ENCODE peak calls at places on chromosomes 11 and 22, in six cellular contexts. M is colonic mucosa, D is osteoblast, T is pancreas, R is cardiac muscle cell, K is transverse colon. H is an unnamed sample.

GRCh38 chr11:96014234-96014633 is 90.3 kb upstream of the MTMR2 start:
- DNase-seq in M (no peak), T (no peak), K (no peak), D (peak; percentile 88), R (peak; percentile 59), H (no peak)

GRCh38 chr11:108500721-108501120 is 2.5 kb upstream of the POGLUT3 start:
- DNase-seq in T (no peak), R (no peak), K (no peak), D (no peak), M (no peak), H (no peak)

GRCh38 chr11:110092577-110093406 is at the start of gene ZC3H12C:
- DNase-seq in D (peak; percentile 97), K (peak; percentile 89), R (peak; percentile 93), T (peak; percentile 92), M (peak; percentile 88), H (no peak)

GRCh38 chr11:121688860-121689614 is 236.3 kb upstream of the SORL1-AS1 start:
- DNase-seq in R (no peak), K (no peak), T (peak; percentile 41), D (no peak), M (no peak), H (no peak)

GRCh38 chr11:73218106-73218829 is at the start of gene P2RY2:
- DNase-seq in M (peak; percentile 93), R (peak; percentile 31), T (peak; percentile 77), D (peak; percentile 89), K (peak; percentile 91), H (no peak)

GRCh38 chr22:24128024-24128423 is 53.3 kb upstream of the SUSD2 start:
- DNase-seq in K (no peak), D (peak; percentile 38), R (no peak), M (no peak), T (no peak), H (no peak)

GRCh38 chr11:61711493-61711892 is 31.3 kb downstream of the DAGLA start:
- DNase-seq in T (no peak), R (no peak), K (no peak), D (no peak), M (no peak), H (no peak)

GRCh38 chr11:44564198-44564597 is 1.3 kb upstream of the CD82 start:
- DNase-seq in D (no peak), R (no peak), T (peak; percentile 39), M (peak; percentile 78), K (peak; percentile 52), H (no peak)

GRCh38 chr11:64224151-64224890 is 1.7 kb downstream of the TRPT1 start:
- DNase-seq in R (no peak), T (peak; percentile 31), M (no peak), K (no peak), D (no peak), H (no peak)

GRCh38 chr22:37781434-37782059 is 26.2 kb upstream of the GCAT start:
- DNase-seq in K (no peak), T (no peak), M (no peak), R (no peak), D (peak; percentile 94), H (no peak)

GRCh38 chr11:23932485-23932898 is 564.4 kb upstream of the LUZP2 start:
- DNase-seq in M (no peak), K (no peak), R (peak; percentile 63), D (peak; percentile 57), T (no peak), H (no peak)

GRCh38 chr11:124307093-124307492 is 6.7 kb downstream of the OR8D1 start:
- DNase-seq in M (no peak), K (no peak), T (no peak), R (no peak), D (no peak), H (no peak)

GRCh38 chr22:45207981-45208664 is 32.6 kb downstream of the KIAA0930 start:
- DNase-seq in D (peak; percentile 92), K (no peak), R (no peak), M (no peak), T (peak; percentile 67), H (no peak)

GRCh38 chr11:108561535-108561991 is 32.0 kb downstream of the EXPH5 start:
- DNase-seq in R (peak; percentile 49), D (peak; percentile 77), M (no peak), T (no peak), K (no peak), H (no peak)

GRCh38 chr11:20367313-20367948 is 3.9 kb downstream of the HTATIP2 start:
- DNase-seq in K (peak; percentile 49), M (no peak), D (peak; percentile 96), R (peak; percentile 84), T (no peak), H (peak; percentile 82)

GRCh38 chr11:85822814-85823213 is 11.9 kb upstream of the SYTL2 start:
- DNase-seq in M (no peak), R (peak; percentile 35), K (no peak), D (peak; percentile 69), T (no peak), H (no peak)

GRCh38 chr11:3165152-3165705 is at the start of gene OSBPL5:
- DNase-seq in D (peak; percentile 98), K (peak; percentile 82), T (peak; percentile 68), R (peak; percentile 77), M (peak; percentile 83), H (no peak)

GRCh38 chr11:19864141-19865120 is 151.8 kb downstream of the NAV2 start:
- DNase-seq in R (peak; percentile 42), D (no peak), M (no peak), K (no peak), T (no peak), H (no peak)

GRCh38 chr22:49046546-49047305 is 780.9 kb downstream of the BRD1 start:
- DNase-seq in M (peak; percentile 30), K (no peak), R (no peak), T (peak; percentile 56), D (no peak), H (no peak)

GRCh38 chr11:14425621-14426020 is 66.6 kb upstream of the RRAS2 start:
- DNase-seq in M (no peak), T (no peak), D (no peak), K (no peak), R (no peak), H (no peak)

GRCh38 chr11:44595964-44596381 is 30.5 kb downstream of the CD82 start:
- DNase-seq in D (peak; percentile 79), T (peak; percentile 37), K (no peak), R (peak; percentile 46), M (no peak), H (no peak)

GRCh38 chr11:68436985-68437926 is 23.3 kb upstream of the PPP6R3 start:
- DNase-seq in T (no peak), D (peak; percentile 100), K (no peak), M (no peak), R (peak; percentile 89), H (no peak)

GRCh38 chr22:26481694-26482093 is 1.9 kb downstream of the HPS4 start:
- DNase-seq in M (no peak), T (no peak), D (no peak), K (no peak), R (no peak), H (no peak)

GRCh38 chr11:83070044-83070877 is 1.4 kb downstream of the RAB30 start:
- DNase-seq in R (peak; percentile 77), D (peak; percentile 72), K (no peak), M (no peak), T (no peak), H (no peak)

DNA sequence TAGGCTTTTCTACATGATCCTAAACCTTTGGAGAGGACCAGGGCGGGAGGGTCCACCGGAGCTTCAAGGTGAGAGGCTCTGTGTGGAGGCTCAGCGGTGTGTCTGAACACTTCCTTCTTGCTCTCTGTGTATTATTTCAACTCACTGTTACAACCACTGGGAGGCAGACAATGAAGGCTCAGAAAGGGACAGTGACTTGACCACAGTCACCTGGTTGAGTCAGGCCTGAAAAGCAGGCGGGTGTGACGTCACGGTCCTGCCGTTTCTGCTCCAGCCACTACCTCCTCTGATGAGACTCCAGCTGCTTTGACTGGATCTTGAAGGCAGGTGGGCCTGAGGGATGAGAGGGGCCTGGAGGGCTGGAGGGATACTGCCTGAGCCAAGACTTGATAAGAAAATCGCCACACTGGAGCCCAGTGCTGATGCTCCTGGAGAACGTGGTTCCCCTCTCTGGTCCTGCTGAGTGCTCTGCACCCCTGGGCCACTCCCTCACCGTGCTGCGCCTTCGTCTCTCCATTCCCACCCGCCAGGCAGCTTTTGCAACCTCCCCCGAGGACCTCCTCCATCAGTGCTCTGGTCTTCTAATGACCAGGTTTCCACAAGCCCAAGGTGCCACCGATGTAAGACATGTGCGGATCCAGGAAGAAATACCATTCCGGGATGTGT is 27.9 kb downstream of the KCNC1 start:
- DNase-seq in K (no peak), T (no peak), M (no peak), D (peak; percentile 47), R (no peak), H (no peak)
- TF ChIP-seq CTCF in K (no peak), T (no peak), M (no peak), D (no peak), R (no peak), H (no peak)

GRCh38 chr22:27613099-27614089 is 188.2 kb downstream of the MN1 start:
- DNase-seq in K (no peak), M (no peak), T (no peak), R (no peak), D (peak; percentile 82), H (no peak)

GRCh38 chr22:27616033-27616432 is 185.5 kb downstream of the MN1 start:
- DNase-seq in M (no peak), D (no peak), T (no peak), K (no peak), R (no peak), H (no peak)

GRCh38 chr22:27615408-27615807 is 186.1 kb downstream of the MN1 start:
- DNase-seq in M (no peak), D (no peak), K (no peak), R (no peak), T (no peak), H (no peak)

GRCh38 chr22:27612075-27612474 is 189.5 kb downstream of the MN1 start:
- DNase-seq in T (no peak), M (no peak), D (no peak), K (no peak), R (no peak), H (no peak)

DNA sequence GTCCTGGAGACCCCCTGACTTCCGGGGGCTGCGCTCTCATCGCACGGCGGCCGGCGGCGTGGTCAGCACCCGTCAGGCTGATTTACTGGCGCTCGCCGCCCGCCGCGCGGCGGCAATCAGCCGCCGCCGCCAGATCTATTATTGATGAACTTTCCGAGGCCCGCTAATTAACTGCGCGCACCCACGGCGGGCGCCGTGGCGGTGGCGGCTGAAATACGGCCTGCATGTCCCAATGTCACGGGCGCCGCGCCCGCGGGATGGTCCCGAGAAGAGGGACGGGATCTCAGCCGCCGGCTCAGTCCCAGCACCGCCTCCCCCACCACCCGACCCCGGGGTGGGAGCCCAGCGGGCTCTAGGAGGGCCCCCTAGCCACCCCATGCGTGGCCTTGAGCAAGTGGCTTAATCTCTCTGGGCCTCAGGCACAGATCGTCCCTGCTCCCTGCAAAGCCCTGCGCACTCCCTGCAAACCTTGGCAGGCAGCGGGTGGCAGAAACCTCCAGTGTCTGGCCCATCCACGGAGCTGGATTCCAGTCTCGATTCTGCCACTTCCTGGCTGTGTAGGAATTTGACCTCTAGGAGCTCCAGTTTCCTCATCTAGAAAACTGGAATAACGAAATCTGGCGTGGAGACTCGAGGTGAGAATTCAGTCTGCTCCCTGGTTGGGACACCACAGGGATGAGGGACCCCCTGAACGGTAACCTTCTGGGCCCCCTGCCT is 187.1 kb downstream of the MN1 start:
- DNase-seq in R (no peak), K (no peak), D (no peak), M (no peak), T (no peak), H (no peak)
- H3K4me3 ChIP-seq in R (no peak overlapping the region), K (no peak overlapping the region), D (no peak overlapping the region), M (no peak overlapping the region), T (no peak overlapping the region), H (no peak overlapping the region)

GRCh38 chr22:43345356-43345755 is 2.2 kb upstream of the SCUBE1 start:
- DNase-seq in M (no peak), R (no peak), T (no peak), K (no peak), D (no peak), H (no peak)
- H3K27me3 ChIP-seq in M (peaks cover 27% of the 10 kb centered on the region), R (peaks cover 47% of the 10 kb centered on the region), T (peaks cover 7% of the 10 kb centered on the region), K (peaks cover 67% of the 10 kb centered on the region), D (peaks cover 38% of the 10 kb centered on the region), H (peaks cover 31% of the 10 kb centered on the region)

GRCh38 chr11:134978388-134979088 is 566.5 kb upstream of the B3GAT1 start:
- DNase-seq in M (no peak), D (no peak), T (no peak), R (no peak), K (no peak), H (no peak)
- TF ChIP-seq CTCF in M (no peak), D (no peak), T (no peak), R (no peak), K (no peak), H (no peak)